ENCODE peak calls at places on chromosomes 4 and X, in five cellular contexts. One of them, this sample, is unnamed.

GRCh38 chr4:110518889-110519490 is 43.0 kb downstream of the ENPEP start:
- DNase-seq in HFFc6: peak
- DNase-seq in endothelial cell: peak
- DNase-seq in hepatocyte: peak
- DNase-seq in ovary: no peak
- DNase-seq in this sample: peak

GRCh38 chr4:78601013-78601412 is 49.4 kb downstream of the ANXA3 start:
- DNase-seq in HFFc6: no peak
- DNase-seq in endothelial cell: no peak
- DNase-seq in hepatocyte: no peak
- DNase-seq in ovary: no peak
- DNase-seq in this sample: no peak

GRCh38 chrX:104376937-104377336 is 122.2 kb upstream of the ESX1 start:
- DNase-seq in HFFc6: no peak
- DNase-seq in endothelial cell: no peak
- DNase-seq in hepatocyte: no peak
- DNase-seq in ovary: no peak
- DNase-seq in this sample: no peak

GRCh38 chr4:112560084-112560483 is 44.1 kb upstream of the NEUROG2 start:
- DNase-seq in HFFc6: no peak
- DNase-seq in endothelial cell: no peak
- DNase-seq in hepatocyte: no peak
- DNase-seq in ovary: no peak
- DNase-seq in this sample: no peak

GRCh38 chrX:125340508-125340907 is 20.8 kb downstream of the TEX13C start:
- DNase-seq in HFFc6: no peak
- DNase-seq in endothelial cell: no peak
- DNase-seq in hepatocyte: no peak
- DNase-seq in ovary: no peak
- DNase-seq in this sample: no peak

GRCh38 chr4:104907074-104907649 is 239.5 kb upstream of the TET2 start:
- DNase-seq in HFFc6: no peak
- DNase-seq in endothelial cell: no peak
- DNase-seq in hepatocyte: no peak
- DNase-seq in ovary: no peak
- DNase-seq in this sample: no peak

GRCh38 chr4:8705161-8706145 is 112.9 kb downstream of the CPZ start:
- DNase-seq in HFFc6: no peak
- DNase-seq in endothelial cell: no peak
- DNase-seq in hepatocyte: no peak
- DNase-seq in ovary: no peak
- DNase-seq in this sample: no peak

GRCh38 chr4:34181311-34181808 is 2063.0 kb downstream of the ARAP2 start:
- DNase-seq in HFFc6: peak
- DNase-seq in endothelial cell: no peak
- DNase-seq in hepatocyte: no peak
- DNase-seq in ovary: no peak
- DNase-seq in this sample: peak

GRCh38 chrX:53440631-53441517 is 6.7 kb upstream of the HSD17B10 start:
- DNase-seq in HFFc6: peak
- DNase-seq in endothelial cell: peak
- DNase-seq in hepatocyte: peak
- DNase-seq in ovary: peak
- DNase-seq in this sample: peak

GRCh38 chr4:6984611-6985115 is 58.5 kb upstream of the TADA2B start:
- DNase-seq in HFFc6: no peak
- DNase-seq in endothelial cell: no peak
- DNase-seq in hepatocyte: no peak
- DNase-seq in ovary: no peak
- DNase-seq in this sample: no peak

GRCh38 chr4:25787891-25788331 is 74.9 kb downstream of the SEL1L3 start:
- DNase-seq in HFFc6: no peak
- DNase-seq in endothelial cell: no peak
- DNase-seq in hepatocyte: no peak
- DNase-seq in ovary: no peak
- DNase-seq in this sample: peak

GRCh38 chrX:25755179-25755578 is 383.0 kb upstream of the MAGEB18 start:
- DNase-seq in HFFc6: no peak
- DNase-seq in endothelial cell: no peak
- DNase-seq in hepatocyte: no peak
- DNase-seq in ovary: no peak
- DNase-seq in this sample: no peak

GRCh38 chr4:8540991-8541390 is 39.2 kb upstream of the GPR78 start:
- DNase-seq in HFFc6: no peak
- DNase-seq in endothelial cell: no peak
- DNase-seq in hepatocyte: no peak
- DNase-seq in ovary: peak
- DNase-seq in this sample: no peak

GRCh38 chr4:58191086-58191485 is 1080.9 kb upstream of the IGFBP7 start:
- DNase-seq in HFFc6: no peak
- DNase-seq in endothelial cell: no peak
- DNase-seq in hepatocyte: no peak
- DNase-seq in ovary: no peak
- DNase-seq in this sample: no peak

GRCh38 chr4:126776361-126776760 is 856.4 kb upstream of the INTU start:
- DNase-seq in HFFc6: no peak
- DNase-seq in endothelial cell: no peak
- DNase-seq in hepatocyte: no peak
- DNase-seq in ovary: no peak
- DNase-seq in this sample: no peak

GRCh38 chrX:97290199-97290598 is 406.5 kb downstream of the RPA4 start:
- DNase-seq in HFFc6: no peak
- DNase-seq in endothelial cell: no peak
- DNase-seq in hepatocyte: no peak
- DNase-seq in ovary: no peak
- DNase-seq in this sample: no peak

GRCh38 chrX:8783100-8784098 is 17.8 kb downstream of the FAM9A start:
- DNase-seq in HFFc6: no peak
- DNase-seq in endothelial cell: peak
- DNase-seq in hepatocyte: no peak
- DNase-seq in ovary: no peak
- DNase-seq in this sample: peak

GRCh38 chr4:3285558-3286334 is 7.1 kb upstream of the RGS12 start:
- DNase-seq in HFFc6: no peak
- DNase-seq in endothelial cell: no peak
- DNase-seq in hepatocyte: no peak
- DNase-seq in ovary: no peak
- DNase-seq in this sample: peak

GRCh38 chr4:88960576-88960975 is 96.4 kb downstream of the FAM13A start:
- DNase-seq in HFFc6: no peak
- DNase-seq in endothelial cell: no peak
- DNase-seq in hepatocyte: no peak
- DNase-seq in ovary: no peak
- DNase-seq in this sample: no peak

GRCh38 chrX:10725071-10725470 is 104.7 kb upstream of the MID1 start:
- DNase-seq in HFFc6: no peak
- DNase-seq in endothelial cell: no peak
- DNase-seq in hepatocyte: no peak
- DNase-seq in ovary: no peak
- DNase-seq in this sample: no peak
- TF ChIP-seq CTCF in HFFc6: no peak
- TF ChIP-seq CTCF in endothelial cell: peak
- TF ChIP-seq CTCF in hepatocyte: peak
- TF ChIP-seq CTCF in ovary: no peak
- TF ChIP-seq CTCF in this sample: peak

GRCh38 chrX:52359614-52360232 is 9.1 kb upstream of the XAGE2 start:
- DNase-seq in HFFc6: no peak
- DNase-seq in endothelial cell: no peak
- DNase-seq in hepatocyte: peak
- DNase-seq in ovary: no peak
- DNase-seq in this sample: no peak

GRCh38 chrX:52368368-52369055 is at the start of gene XAGE2:
- DNase-seq in HFFc6: no peak
- DNase-seq in endothelial cell: no peak
- DNase-seq in hepatocyte: no peak
- DNase-seq in ovary: no peak
- DNase-seq in this sample: no peak

GRCh38 chrX:52363247-52363883 is 5.5 kb upstream of the XAGE2 start:
- DNase-seq in HFFc6: no peak
- DNase-seq in endothelial cell: peak
- DNase-seq in hepatocyte: peak
- DNase-seq in ovary: no peak
- DNase-seq in this sample: peak
- TF ChIP-seq CTCF in HFFc6: peak
- TF ChIP-seq CTCF in endothelial cell: no peak
- TF ChIP-seq CTCF in hepatocyte: peak
- TF ChIP-seq CTCF in ovary: no peak
- TF ChIP-seq CTCF in this sample: no peak

DNA sequence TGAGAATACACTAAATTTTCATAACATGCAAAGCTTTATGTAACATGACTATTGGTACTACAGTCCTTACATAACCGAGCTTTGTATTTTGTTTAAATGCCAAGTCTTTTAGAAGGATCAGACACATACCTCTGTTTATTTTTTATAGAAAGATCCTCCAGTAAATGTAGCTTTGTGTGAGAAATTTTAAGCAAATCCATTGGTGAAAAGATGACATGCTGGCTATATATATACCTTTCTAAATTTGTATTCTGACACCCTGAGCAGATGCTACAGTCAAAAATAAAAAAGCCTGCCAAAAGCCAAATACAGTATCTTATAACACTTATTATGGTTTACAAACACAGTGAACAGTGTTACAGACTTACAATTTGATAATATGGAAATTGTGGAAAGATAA is at the start of gene YIPF7:
- DNase-seq in HFFc6: no peak
- DNase-seq in endothelial cell: no peak
- DNase-seq in hepatocyte: no peak
- DNase-seq in ovary: no peak
- DNase-seq in this sample: no peak
- TF ChIP-seq CTCF in HFFc6: no peak
- TF ChIP-seq CTCF in endothelial cell: no peak
- TF ChIP-seq CTCF in hepatocyte: no peak
- TF ChIP-seq CTCF in ovary: no peak
- TF ChIP-seq CTCF in this sample: no peak

DNA sequence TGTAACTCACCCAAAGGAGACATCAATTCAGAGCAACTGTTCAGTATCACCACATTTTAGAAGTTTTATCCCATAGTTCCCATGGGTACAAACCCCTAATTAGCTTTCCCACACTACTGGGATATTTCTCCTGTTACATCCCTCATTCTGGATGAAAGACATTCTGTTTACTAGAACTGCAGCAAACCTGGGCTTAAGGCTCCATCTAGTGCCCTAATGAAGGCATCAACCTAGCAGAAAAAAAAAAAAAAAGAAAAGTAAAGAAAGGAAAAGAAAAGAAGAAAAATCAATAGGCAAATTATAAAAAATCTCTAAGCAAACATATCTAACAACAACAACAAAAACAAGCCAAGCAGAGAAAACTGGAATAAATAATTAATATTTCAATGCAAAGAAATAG is 133.7 kb upstream of the CPXCR1 start:
- DNase-seq in HFFc6: no peak
- DNase-seq in endothelial cell: peak
- DNase-seq in hepatocyte: peak
- DNase-seq in ovary: no peak
- DNase-seq in this sample: no peak
- TF ChIP-seq CTCF in HFFc6: peak
- TF ChIP-seq CTCF in endothelial cell: peak
- TF ChIP-seq CTCF in hepatocyte: peak
- TF ChIP-seq CTCF in ovary: no peak
- TF ChIP-seq CTCF in this sample: no peak

GRCh38 chr4:27001398-27002164 is 140.9 kb downstream of the STIM2 start:
- DNase-seq in HFFc6: no peak
- DNase-seq in endothelial cell: no peak
- DNase-seq in hepatocyte: no peak
- DNase-seq in ovary: no peak
- DNase-seq in this sample: no peak
- TF ChIP-seq CTCF in HFFc6: no peak
- TF ChIP-seq CTCF in endothelial cell: no peak
- TF ChIP-seq CTCF in hepatocyte: no peak
- TF ChIP-seq CTCF in ovary: no peak
- TF ChIP-seq CTCF in this sample: no peak

GRCh38 chr4:73864365-73864764 is 4.8 kb upstream of the CXCL1 start:
- DNase-seq in HFFc6: no peak
- DNase-seq in endothelial cell: no peak
- DNase-seq in hepatocyte: peak
- DNase-seq in ovary: no peak
- DNase-seq in this sample: peak
- TF ChIP-seq CTCF in HFFc6: peak
- TF ChIP-seq CTCF in endothelial cell: no peak
- TF ChIP-seq CTCF in hepatocyte: peak
- TF ChIP-seq CTCF in ovary: no peak
- TF ChIP-seq CTCF in this sample: peak

GRCh38 chrX:115018040-115018647 is 728 bp upstream of the IL13RA2 start:
- DNase-seq in HFFc6: no peak
- DNase-seq in endothelial cell: no peak
- DNase-seq in hepatocyte: peak
- DNase-seq in ovary: no peak
- DNase-seq in this sample: peak
- TF ChIP-seq CTCF in HFFc6: peak
- TF ChIP-seq CTCF in endothelial cell: peak
- TF ChIP-seq CTCF in hepatocyte: peak
- TF ChIP-seq CTCF in ovary: no peak
- TF ChIP-seq CTCF in this sample: peak

GRCh38 chr4:175560628-175561027 is 251.4 kb downstream of the GPM6A start:
- DNase-seq in HFFc6: peak
- DNase-seq in endothelial cell: no peak
- DNase-seq in hepatocyte: peak
- DNase-seq in ovary: no peak
- DNase-seq in this sample: no peak
- TF ChIP-seq CTCF in HFFc6: peak
- TF ChIP-seq CTCF in endothelial cell: no peak
- TF ChIP-seq CTCF in hepatocyte: peak
- TF ChIP-seq CTCF in ovary: no peak
- TF ChIP-seq CTCF in this sample: no peak

DNA sequence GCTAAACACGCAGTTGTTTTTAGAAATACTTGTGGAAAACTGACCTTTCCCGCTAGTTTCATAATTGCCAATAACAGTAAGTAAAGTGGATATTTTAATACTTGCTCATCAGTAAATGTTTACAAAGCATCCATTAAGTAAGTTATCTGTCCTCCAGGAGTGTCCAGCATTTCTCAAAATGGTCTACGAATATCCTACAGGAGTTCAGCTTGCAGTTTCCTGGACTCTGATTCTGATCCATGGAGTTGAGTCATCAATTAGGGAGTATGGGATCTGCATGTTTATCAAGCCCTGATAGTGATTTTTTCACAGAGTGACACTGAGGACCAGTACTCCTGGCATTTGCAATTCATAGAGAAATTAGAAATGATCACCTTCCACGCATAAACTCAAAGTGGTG is 325.2 kb upstream of the AADAT start:
- DNase-seq in HFFc6: no peak
- DNase-seq in endothelial cell: no peak
- DNase-seq in hepatocyte: no peak
- DNase-seq in ovary: no peak
- DNase-seq in this sample: no peak
- TF ChIP-seq CTCF in HFFc6: no peak
- TF ChIP-seq CTCF in endothelial cell: no peak
- TF ChIP-seq CTCF in hepatocyte: no peak
- TF ChIP-seq CTCF in ovary: no peak
- TF ChIP-seq CTCF in this sample: no peak

GRCh38 chrX:149286940-149287349 is 218.2 kb downstream of the IDS start:
- DNase-seq in HFFc6: no peak
- DNase-seq in endothelial cell: peak
- DNase-seq in hepatocyte: peak
- DNase-seq in ovary: no peak
- DNase-seq in this sample: peak
- TF ChIP-seq CTCF in HFFc6: peak
- TF ChIP-seq CTCF in endothelial cell: peak
- TF ChIP-seq CTCF in hepatocyte: peak
- TF ChIP-seq CTCF in ovary: no peak
- TF ChIP-seq CTCF in this sample: peak